ENCODE peak calls at places on chromosomes 16 and 17, in five cellular contexts. N is posterior vena cava, O is fibroblast of mammary gland, S is KBM-7, V is progenitor cell of endocrine pancreas. Q is an unnamed sample.

GRCh38 chr16:17370233-17371013 is 100.3 kb downstream of the XYLT1 start:
- DNase-seq in O (peak; percentile 82), N (peak; percentile 48), S (no peak), V (no peak), Q (no peak)

GRCh38 chr17:35726609-35727460 is 4.6 kb upstream of the RASL10B start:
- DNase-seq in O (peak; percentile 80), V (no peak), N (peak; percentile 91), S (no peak), Q (peak; percentile 89)

GRCh38 chr17:52754838-52755237 is 596.3 kb upstream of the CA10 start:
- DNase-seq in O (no peak), S (no peak), V (no peak), N (no peak), Q (no peak)

GRCh38 chr16:82629441-82630027 is 2.8 kb downstream of the CDH13 start:
- DNase-seq in V (no peak), N (no peak), O (peak; percentile 64), S (no peak), Q (peak; percentile 50)

GRCh38 chr17:50172130-50172529 is 6.3 kb downstream of the SGCA start:
- DNase-seq in S (no peak), V (no peak), N (no peak), O (no peak), Q (no peak)

GRCh38 chr16:10770907-10771306 is 27.3 kb downstream of the NUBP1 start:
- DNase-seq in V (no peak), O (peak; percentile 10), S (peak; percentile 53), N (no peak), Q (no peak)

GRCh38 chr16:13909872-13910303 is 10.1 kb upstream of the ERCC4 start:
- DNase-seq in V (no peak), S (no peak), O (peak; percentile 47), N (no peak), Q (no peak)

GRCh38 chr17:37717627-37718382 is 27.1 kb downstream of the HNF1B start:
- DNase-seq in N (no peak), O (no peak), V (no peak), S (no peak), Q (no peak)

GRCh38 chr16:22623351-22623781 is 112.7 kb downstream of the NPIPB5 start:
- DNase-seq in O (peak; percentile 80), S (no peak), V (no peak), N (no peak), Q (no peak)

GRCh38 chr17:21042434-21043295 is at the start of gene USP22:
- DNase-seq in S (peak; percentile 76), V (peak; percentile 94), N (no peak), O (no peak), Q (no peak)

GRCh38 chr16:60107467-60107866 is 1373.4 kb upstream of the GOT2 start:
- DNase-seq in O (peak; percentile 55), N (no peak), V (no peak), S (peak; percentile 95), Q (no peak)

GRCh38 chr16:17766012-17766411 is 295.3 kb upstream of the XYLT1 start:
- DNase-seq in S (no peak), O (no peak), N (no peak), V (no peak), Q (no peak)

GRCh38 chr17:66255112-66255511 is 25.9 kb upstream of the APOH start:
- DNase-seq in N (no peak), O (peak; percentile 86), S (peak; percentile 61), V (no peak), Q (peak; percentile 31)

GRCh38 chr16:2056681-2057407 is 9.1 kb downstream of the TSC2 start:
- DNase-seq in N (no peak), V (no peak), O (no peak), S (no peak), Q (no peak)

GRCh38 chr16:73124097-73124652 is 76.2 kb upstream of the ZFHX3 start:
- DNase-seq in S (peak; percentile 10), V (no peak), O (peak; percentile 10), N (no peak), Q (no peak)

GRCh38 chr16:85970712-85971220 is 71.8 kb downstream of the IRF8 start:
- DNase-seq in O (no peak), V (no peak), N (no peak), S (no peak), Q (no peak)

GRCh38 chr17:81002409-81003361 is 11.0 kb downstream of the CHMP6 start:
- DNase-seq in S (no peak), V (no peak), N (no peak), O (peak; percentile 85), Q (peak; percentile 71)

GRCh38 chr16:31676731-31677130 is 149.0 kb downstream of the AHSP start:
- DNase-seq in N (no peak), S (no peak), O (no peak), V (no peak), Q (no peak)

GRCh38 chr17:75082683-75083082 is 5.1 kb upstream of the SLC16A5 start:
- DNase-seq in O (no peak), N (no peak), S (no peak), V (no peak), Q (no peak)

GRCh38 chr16:74480150-74481029 is 59.1 kb upstream of the CLEC18B start:
- DNase-seq in O (peak; percentile 60), V (no peak), S (no peak), N (no peak), Q (peak; percentile 81)

GRCh38 chr16:4624827-4625616 is 396 bp downstream of the MGRN1 start:
- DNase-seq in O (peak; percentile 62), V (no peak), S (peak; percentile 35), N (peak; percentile 94), Q (peak; percentile 72)

GRCh38 chr17:7548585-7549400 is at the start of gene TNFSF12:
- DNase-seq in S (peak; percentile 60), V (no peak), O (no peak), N (peak; percentile 91), Q (no peak)

GRCh38 chr17:82287849-82288601 is 14.5 kb upstream of the CSNK1D start:
- DNase-seq in O (peak; percentile 97), V (no peak), N (no peak), S (peak; percentile 97), Q (peak; percentile 93)

GRCh38 chr16:4407543-4408322 is 8.7 kb downstream of the CORO7 start:
- DNase-seq in S (no peak), O (peak; percentile 73), V (no peak), N (no peak), Q (no peak)

GRCh38 chr17:17606416-17607000 is 15.0 kb upstream of the PEMT start:
- DNase-seq in N (no peak), O (no peak), V (no peak), S (no peak), Q (no peak)

GRCh38 chr17:79633937-79634813 is 23.3 kb upstream of the RBFOX3 start:
- DNase-seq in S (no peak), N (peak; percentile 67), V (peak; percentile 3), O (no peak), Q (no peak)

GRCh38 chr17:45108595-45109521 is 23.5 kb downstream of the PLCD3 start:
- DNase-seq in S (no peak), V (no peak), N (no peak), O (no peak), Q (no peak)

GRCh38 chr16:85900031-85900792 is 1.2 kb downstream of the IRF8 start:
- DNase-seq in S (no peak), N (no peak), V (no peak), O (no peak), Q (no peak)

GRCh38 chr17:75412455-75413317 is 7.2 kb upstream of the GRB2 start:
- DNase-seq in V (peak; percentile 51), S (peak; percentile 90), N (no peak), O (peak; percentile 67), Q (peak; percentile 58)

GRCh38 chr16:23148513-23149266 is 562 bp downstream of the USP31 start:
- DNase-seq in V (peak; percentile 10), O (peak; percentile 48), S (peak; percentile 38), N (peak; percentile 89), Q (no peak)

Q was measured in HAP-1.